ENCODE peak calls at places on chromosome X, in ten cellular contexts. T, Q, H, O, S, R, J, W, C and P are unnamed samples.

GRCh38 chrX:79259073-79259689 is 108.0 kb downstream of the ITM2A start:
- DNase-seq in T (peak), R (no peak), O (no peak), J (no peak), W (no peak), C (no peak), S (no peak), Q (no peak), H (no peak), P (peak)

GRCh38 chrX:109475174-109475891 is 6.6 kb downstream of the GUCY2F start:
- DNase-seq in J (no peak), O (no peak), H (peak), T (no peak), R (no peak), Q (peak), C (peak), W (peak), S (peak), P (peak)

GRCh38 chrX:24149346-24150050 is at the start of gene ZFX:
- DNase-seq in R (no peak), Q (no peak), O (peak), C (no peak), S (peak), W (peak), H (peak), T (peak), J (peak), P (peak)

GRCh38 chrX:2184089-2184488 is 316.7 kb downstream of the DHRSX start:
- DNase-seq in R (no peak), S (no peak), H (no peak), C (no peak), T (no peak), O (no peak), J (no peak), Q (no peak), W (no peak), P (no peak)

GRCh38 chrX:40037367-40037766 is 60.4 kb downstream of the BCOR start:
- DNase-seq in O (no peak), H (no peak), S (no peak), W (no peak), Q (no peak), J (no peak), C (no peak), T (no peak), R (no peak), P (no peak)

GRCh38 chrX:144683247-144683646 is 564.1 kb upstream of the SPANXN1 start:
- DNase-seq in W (no peak), T (no peak), S (no peak), C (no peak), H (peak), J (no peak), R (no peak), O (no peak), Q (no peak), P (peak)

GRCh38 chrX:16917120-16917519 is 29.3 kb upstream of the REPS2 start:
- DNase-seq in C (no peak), S (no peak), R (no peak), O (no peak), J (no peak), H (no peak), W (no peak), Q (no peak), T (no peak), P (no peak)

GRCh38 chrX:84876876-84877275 is 126.8 kb upstream of the APOOL start:
- DNase-seq in S (no peak), W (no peak), T (no peak), Q (no peak), J (no peak), R (no peak), O (no peak), C (no peak), H (no peak), P (no peak)

GRCh38 chrX:24110049-24110448 is 39.5 kb upstream of the ZFX start:
- DNase-seq in R (no peak), C (no peak), W (no peak), J (no peak), Q (peak), O (no peak), T (no peak), S (no peak), H (no peak), P (no peak)

GRCh38 chrX:39953879-39954278 is 143.9 kb downstream of the BCOR start:
- DNase-seq in J (no peak), W (no peak), R (no peak), T (no peak), S (peak), Q (peak), O (peak), H (peak), C (peak), P (no peak)

GRCh38 chrX:150806827-150807226 is 91.6 kb downstream of the CD99L2 start:
- DNase-seq in J (no peak), O (no peak), C (no peak), S (no peak), Q (no peak), T (no peak), W (no peak), R (no peak), H (no peak), P (no peak)

GRCh38 chrX:16418650-16419049 is 231.3 kb upstream of the S100G start:
- DNase-seq in O (no peak), S (no peak), Q (no peak), R (no peak), T (no peak), H (no peak), W (no peak), C (no peak), J (no peak), P (no peak)

GRCh38 chrX:23503835-23504539 is 163.3 kb upstream of the PRDX4 start:
- DNase-seq in S (peak), R (peak), Q (peak), C (peak), O (peak), J (peak), W (peak), H (peak), T (no peak), P (no peak)

GRCh38 chrX:38871129-38872029 is 70.1 kb downstream of the MID1IP1 start:
- DNase-seq in O (no peak), J (no peak), H (no peak), C (no peak), W (no peak), T (no peak), S (no peak), R (no peak), Q (peak), P (no peak)

GRCh38 chrX:56564182-56564885 is 907 bp downstream of the UBQLN2 start:
- DNase-seq in S (peak), C (peak), Q (peak), J (peak), W (peak), H (peak), O (no peak), R (no peak), T (peak), P (peak)

GRCh38 chrX:132576945-132577344 is 88.1 kb upstream of the MBNL3 start:
- DNase-seq in Q (no peak), R (no peak), J (no peak), C (no peak), O (no peak), S (no peak), H (no peak), T (no peak), W (no peak), P (no peak)

GRCh38 chrX:107823456-107823855 is 2.2 kb upstream of the MID2 start:
- DNase-seq in R (peak), C (no peak), S (peak), T (no peak), Q (no peak), H (peak), J (no peak), O (no peak), W (peak), P (no peak)

GRCh38 chrX:10296581-10296980 is 139.8 kb downstream of the CLCN4 start:
- DNase-seq in H (peak), R (no peak), J (no peak), S (peak), T (no peak), O (no peak), W (peak), C (no peak), Q (no peak), P (no peak)

GRCh38 chrX:118181030-118181429 is 64.4 kb upstream of the KLHL13 start:
- DNase-seq in H (peak), T (no peak), R (peak), J (no peak), Q (no peak), S (peak), W (no peak), C (no peak), O (no peak), P (no peak)

GRCh38 chrX:25523574-25523973 is 507.8 kb upstream of the ARX start:
- DNase-seq in O (no peak), H (peak), S (peak), J (no peak), Q (peak), W (no peak), R (peak), T (no peak), C (no peak), P (peak)

GRCh38 chrX:27186671-27187070 is 276.5 kb downstream of the PPP4R3C start:
- DNase-seq in W (peak), C (no peak), R (peak), O (no peak), T (no peak), J (no peak), Q (peak), H (peak), S (peak), P (peak)

GRCh38 chrX:130083656-130084382 is 26.5 kb downstream of the ELF4 start:
- DNase-seq in R (no peak), J (no peak), H (no peak), S (no peak), Q (no peak), W (no peak), T (no peak), O (no peak), C (no peak), P (peak)

GRCh38 chrX:45428816-45429215 is 228.1 kb upstream of the DIPK2B start:
- DNase-seq in H (no peak), R (no peak), J (no peak), T (no peak), W (peak), O (no peak), Q (no peak), S (no peak), C (no peak), P (no peak)

GRCh38 chrX:110204986-110205385 is 112.9 kb downstream of the AMMECR1 start:
- DNase-seq in S (peak), J (no peak), O (no peak), R (no peak), Q (no peak), C (no peak), H (peak), W (peak), T (no peak), P (peak)

GRCh38 chrX:40844476-40844875 is 109.1 kb upstream of the MED14 start:
- DNase-seq in R (no peak), Q (no peak), J (no peak), S (no peak), C (no peak), T (no peak), O (no peak), H (peak), W (no peak), P (no peak)